ENCODE peak calls at places on chromosomes 13 and 19, in nine cellular contexts. D is lower lobe of right lung; N is T-helper 17 cell; H is natural killer cell; Y is body of pancreas; O is left colon; P is upper lobe of left lung; I is activated CD8-positive, alpha-beta T cell treated with anti-CD3 and anti-CD28 coated beads for 36 hours; G is GM23338. E is an unnamed sample.

GRCh38 chr19:48842744-48843162 is 6.5 kb upstream of the HSD17B14 start:
- ATAC-seq in D (peak), N (peak), H (peak), Y (peak), O (peak), P (peak), I (peak), G (peak), E (peak)

GRCh38 chr13:51797664-51798488 is 6.1 kb downstream of the DHRS12 start:
- ATAC-seq in D (peak), N (peak), H (peak), Y (peak), O (peak), P (no peak), I (peak), G (peak), E (peak)

GRCh38 chr13:77124423-77124822 is 97.5 kb upstream of the FBXL3 start:
- ATAC-seq in D (no peak), N (no peak), H (no peak), Y (no peak), O (no peak), P (no peak), I (no peak), G (no peak), E (no peak)

GRCh38 chr19:11256189-11256588 is 6.1 kb downstream of the DOCK6 start:
- ATAC-seq in D (peak), N (no peak), H (no peak), Y (no peak), O (no peak), P (no peak), I (no peak), G (peak), E (no peak)

GRCh38 chr13:40439928-40440327 is 226.5 kb downstream of the FOXO1 start:
- ATAC-seq in D (peak), N (no peak), H (no peak), Y (peak), O (no peak), P (peak), I (no peak), G (no peak), E (peak)

GRCh38 chr13:57666554-57666953 is 35.0 kb downstream of the PCDH17 start:
- ATAC-seq in D (no peak), N (no peak), H (no peak), Y (no peak), O (no peak), P (no peak), I (no peak), G (no peak), E (no peak)

GRCh38 chr13:38804536-38804935 is 117.7 kb downstream of the FREM2 start:
- ATAC-seq in D (no peak), N (no peak), H (no peak), Y (no peak), O (no peak), P (no peak), I (no peak), G (no peak), E (no peak)

GRCh38 chr19:19250196-19250801 is 22.8 kb downstream of the TM6SF2 start:
- ATAC-seq in D (no peak), N (no peak), H (no peak), Y (no peak), O (no peak), P (no peak), I (no peak), G (no peak), E (no peak)

GRCh38 chr19:43784981-43785808 is 4.4 kb upstream of the KCNN4 start:
- ATAC-seq in D (peak), N (peak), H (peak), Y (peak), O (peak), P (peak), I (peak), G (peak), E (peak)

GRCh38 chr13:26528527-26528926 is 29.0 kb upstream of the WASF3 start:
- ATAC-seq in D (no peak), N (no peak), H (no peak), Y (no peak), O (no peak), P (no peak), I (no peak), G (no peak), E (no peak)

GRCh38 chr13:50526771-50527567 is 316.5 kb downstream of the DLEU7 start:
- ATAC-seq in D (no peak), N (no peak), H (no peak), Y (peak), O (peak), P (no peak), I (no peak), G (peak), E (peak)

GRCh38 chr13:44388427-44388826 is 14.8 kb downstream of the SERP2 start:
- ATAC-seq in D (no peak), N (no peak), H (no peak), Y (no peak), O (no peak), P (no peak), I (no peak), G (peak), E (no peak)